ENCODE peak calls at places on chromosomes 6 and 20, in four cellular contexts. N is transverse colon, C is ovary, R is lower leg skin. Y is an unnamed sample.

GRCh38 chr6:166747644-166748595 is 120.9 kb upstream of the RPS6KA2 start:
- DNase-seq in N (no peak), C (no peak), R (peak; percentile 68), Y (no peak)

GRCh38 chr6:39902786-39903465 is 31.3 kb downstream of the MOCS1 start:
- DNase-seq in N (no peak), C (no peak), R (peak; percentile 63), Y (no peak)

GRCh38 chr20:20483328-20483727 is 115.4 kb downstream of the INSM1 start:
- DNase-seq in N (no peak), C (no peak), R (no peak), Y (no peak)

GRCh38 chr6:37489697-37490336 is 9.9 kb downstream of the CCDC167 start:
- DNase-seq in N (no peak), C (peak; percentile 23), R (no peak), Y (no peak)

GRCh38 chr20:32522775-32523612 is 62.1 kb downstream of the NOL4L start:
- DNase-seq in N (no peak), C (no peak), R (no peak), Y (peak; percentile 77)

GRCh38 chr6:35495258-35496035 is 1.4 kb downstream of the TEAD3 start:
- DNase-seq in N (no peak), C (no peak), R (no peak), Y (no peak)

GRCh38 chr6:25844518-25844917 is 12.7 kb upstream of the SLC17A1 start:
- DNase-seq in N (no peak), C (no peak), R (no peak), Y (no peak)

GRCh38 chr6:21461844-21462518 is 131.6 kb upstream of the SOX4 start:
- DNase-seq in N (no peak), C (no peak), R (no peak), Y (no peak)

GRCh38 chr6:125041740-125042459 is 79.7 kb downstream of the RNF217 start:
- DNase-seq in N (no peak), C (no peak), R (no peak), Y (no peak)

GRCh38 chr20:1761116-1761515 is 103.5 kb upstream of the SIRPG start:
- DNase-seq in N (no peak), C (no peak), R (no peak), Y (peak; percentile 34)

GRCh38 chr6:71982385-71982784 is 96.0 kb downstream of the RIMS1 start:
- DNase-seq in N (no peak), C (no peak), R (no peak), Y (no peak)

GRCh38 chr6:12351672-12352071 is 61.5 kb downstream of the EDN1 start:
- DNase-seq in N (no peak), C (no peak), R (no peak), Y (no peak)

GRCh38 chr6:116329156-116329555 is 41.6 kb upstream of the DSE start:
- DNase-seq in N (no peak), C (no peak), R (no peak), Y (no peak)

GRCh38 chr6:125273965-125274364 is 27.8 kb downstream of the HDDC2 start:
- DNase-seq in N (peak; percentile 46), C (no peak), R (no peak), Y (peak; percentile 7)

GRCh38 chr6:113281014-113281810 is 575.9 kb upstream of the MARCKS start:
- DNase-seq in N (no peak), C (no peak), R (no peak), Y (no peak)

GRCh38 chr6:167426074-167426473 is 101.2 kb downstream of the TTLL2 start:
- DNase-seq in N (no peak), C (no peak), R (no peak), Y (no peak)

GRCh38 chr20:49700411-49701185 is 13.1 kb downstream of the B4GALT5 start:
- DNase-seq in N (no peak), C (no peak), R (no peak), Y (no peak)

GRCh38 chr6:166477647-166478365 is 95.1 kb upstream of the MPC1 start:
- DNase-seq in N (no peak), C (no peak), R (no peak), Y (no peak)

GRCh38 chr6:14734052-14734415 is 511.8 kb upstream of the JARID2 start:
- DNase-seq in N (no peak), C (no peak), R (no peak), Y (no peak)

GRCh38 chr20:29301624-29302259 is 1955.7 kb upstream of the DEFB115 start:
- DNase-seq in N (no peak), C (no peak), R (no peak), Y (no peak)

GRCh38 chr6:135458051-135458450 is 39.5 kb downstream of the AHI1 start:
- DNase-seq in N (no peak), C (no peak), R (no peak), Y (no peak)

GRCh38 chr6:168874637-168875036 is 379.0 kb downstream of the THBS2 start:
- DNase-seq in N (no peak), C (no peak), R (no peak), Y (no peak)

GRCh38 chr20:50332491-50332980 is 141.9 kb downstream of the CEBPB start:
- DNase-seq in N (no peak), C (no peak), R (peak; percentile 78), Y (no peak)

GRCh38 chr6:52189974-52190373 is 3.8 kb downstream of the IL17A start:
- DNase-seq in N (no peak), C (no peak), R (no peak), Y (no peak)

GRCh38 chr20:44360221-44360620 is 4.7 kb downstream of the HNF4A start:
- DNase-seq in N (no peak), C (no peak), R (no peak), Y (no peak)

GRCh38 chr20:36890586-36890985 is 14.6 kb downstream of the TLDC2 start:
- DNase-seq in N (no peak), C (no peak), R (no peak), Y (no peak)

GRCh38 chr6:37761872-37762271 is 57.7 kb upstream of the ZFAND3 start:
- DNase-seq in N (no peak), C (no peak), R (no peak), Y (no peak)

GRCh38 chr20:53981752-53982437 is 88.5 kb downstream of the BCAS1 start:
- DNase-seq in N (no peak), C (no peak), R (no peak), Y (no peak)

GRCh38 chr20:45138451-45139300 is 14.4 kb upstream of the WFDC12 start:
- DNase-seq in N (peak; percentile 88), C (no peak), R (peak; percentile 91), Y (peak; percentile 35)

GRCh38 chr6:28336284-28337024 is 506 bp upstream of the ZSCAN31 start:
- DNase-seq in N (peak; percentile 43), C (peak; percentile 16), R (no peak), Y (no peak)

GRCh38 chr6:28337103-28337520 is 1.2 kb upstream of the ZSCAN31 start:
- DNase-seq in N (no peak), C (no peak), R (no peak), Y (no peak)

GRCh38 chr6:28334272-28335039 is 1.5 kb downstream of the ZSCAN31 start:
- DNase-seq in N (no peak), C (no peak), R (no peak), Y (no peak)

GRCh38 chr6:28335040-28335563 is 846 bp downstream of the ZSCAN31 start:
- DNase-seq in N (no peak), C (peak; percentile 11), R (no peak), Y (no peak)

DNA sequence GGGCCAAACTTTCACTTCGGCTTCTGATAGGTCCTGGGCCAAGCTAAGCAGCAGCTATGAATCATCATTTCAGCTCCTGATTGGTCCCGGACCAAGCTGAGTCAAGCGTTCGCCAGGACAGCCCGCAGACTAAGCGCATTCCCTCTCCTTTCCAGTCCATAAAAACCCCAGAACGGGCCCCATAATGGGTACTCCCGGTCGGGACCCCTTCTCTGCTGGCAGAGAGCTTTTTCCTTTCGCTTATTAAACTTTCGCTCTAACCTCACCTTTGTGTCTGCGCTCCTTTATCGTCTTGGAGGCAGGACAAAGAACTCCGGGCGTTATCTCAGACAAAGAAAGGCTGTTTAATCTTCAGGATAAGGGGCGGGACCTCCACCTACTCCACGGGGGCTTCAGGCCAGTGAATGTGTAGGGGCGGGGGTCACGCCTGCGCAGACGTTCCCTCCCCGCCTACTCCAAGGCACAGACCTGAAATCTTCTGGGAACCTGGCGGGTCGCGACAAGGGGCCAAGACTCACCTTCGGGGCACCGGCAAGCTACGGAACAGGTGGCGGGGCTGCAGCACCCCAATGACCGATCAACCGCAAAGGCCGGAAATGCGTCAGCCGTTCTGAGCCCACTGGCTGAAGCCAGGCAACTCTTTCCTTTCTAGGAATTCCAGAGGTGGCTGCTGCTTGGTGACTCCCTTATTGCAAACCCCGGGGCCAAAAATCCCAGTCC is at the start of gene ZSCAN31:
- DNase-seq in N (peak; percentile 96), C (peak; percentile 96), R (peak; percentile 99), Y (peak; percentile 71)
- TF ChIP-seq POLR2A in N (peak; percentile 98), C (peak; percentile 79), R (peak; percentile 22), Y (peak; percentile 28)

DNA sequence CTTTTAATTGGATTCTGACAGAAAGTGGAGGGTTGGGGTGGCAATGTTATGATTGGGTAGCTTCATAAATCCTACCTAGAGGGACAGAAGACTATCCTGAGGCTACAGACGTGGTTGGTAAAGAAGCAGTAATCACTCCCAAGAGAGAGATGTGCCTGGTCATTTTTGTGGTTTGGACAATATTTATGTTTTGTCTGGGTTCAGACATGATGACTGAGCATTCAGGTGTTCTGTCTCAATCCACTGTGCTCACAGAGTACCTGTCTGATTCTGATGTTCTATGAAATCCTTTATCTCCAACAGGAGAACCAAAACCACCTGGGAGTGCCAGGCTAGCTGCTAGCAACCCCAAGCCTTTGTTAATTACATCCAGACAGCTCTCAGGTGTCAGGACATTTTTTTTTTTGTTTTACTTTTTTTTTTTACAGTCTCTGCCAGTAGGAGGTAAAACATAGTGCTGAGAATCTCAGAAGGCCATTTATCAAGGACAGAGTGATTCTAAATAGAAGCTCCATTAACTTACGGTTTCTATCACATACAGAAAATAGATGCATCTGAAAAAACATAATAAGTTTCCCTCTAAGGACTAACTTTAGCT is 1.6 kb upstream of the HLA-DQA1 start:
- DNase-seq in N (no peak), C (no peak), R (no peak), Y (no peak)
- TF ChIP-seq POLR2A in N (no peak), C (no peak), R (no peak), Y (no peak)

GRCh38 chr6:30769088-30769852 is 24.9 kb upstream of the IER3 start:
- DNase-seq in N (peak; percentile 54), C (peak; percentile 82), R (no peak), Y (peak; percentile 76)
- TF ChIP-seq POLR2A in N (no peak), C (no peak), R (no peak), Y (no peak)

GRCh38 chr6:158911746-158912158 is 88.2 kb downstream of the RSPH3 start:
- DNase-seq in N (no peak), C (no peak), R (peak; percentile 43), Y (no peak)

GRCh38 chr6:158909938-158910337 is 90.1 kb downstream of the RSPH3 start:
- DNase-seq in N (no peak), C (no peak), R (peak; percentile 6), Y (no peak)

GRCh38 chr6:158912591-158912990 is 87.4 kb downstream of the RSPH3 start:
- DNase-seq in N (no peak), C (no peak), R (peak; percentile 28), Y (no peak)

GRCh38 chr6:158908596-158908995 is 89.4 kb upstream of the EZR start:
- DNase-seq in N (no peak), C (no peak), R (peak; percentile 65), Y (no peak)

DNA sequence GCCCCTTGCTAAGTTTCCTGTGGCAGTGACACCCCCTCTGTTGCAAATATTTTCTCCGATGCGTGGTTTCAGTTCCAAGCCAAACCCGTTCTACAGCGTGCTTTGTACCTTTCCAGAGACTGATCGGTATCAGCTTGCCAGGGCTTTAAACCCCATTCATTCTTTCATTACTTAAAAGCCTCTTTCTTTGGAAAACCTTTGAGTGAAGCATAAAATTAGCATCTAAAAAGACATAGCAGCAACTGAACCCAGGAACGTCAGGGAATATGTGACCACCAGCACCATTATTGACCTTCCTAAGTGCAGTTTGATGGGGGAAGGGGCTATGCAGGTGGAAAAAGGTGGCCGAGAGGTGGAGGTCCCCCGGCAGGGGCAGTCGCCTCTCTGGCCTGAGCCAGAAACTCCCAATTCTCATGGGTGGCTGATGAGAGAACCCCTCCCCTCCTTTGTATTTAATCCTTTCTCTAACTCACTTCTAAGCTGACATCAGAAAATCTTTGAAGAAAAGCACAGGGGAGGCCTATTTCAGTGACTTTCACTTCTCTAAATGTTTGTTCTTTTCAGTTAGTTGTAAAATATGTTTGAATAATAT is 89.4 kb downstream of the RSPH3 start:
- DNase-seq in N (no peak), C (no peak), R (peak; percentile 34), Y (no peak)
- TF ChIP-seq POLR2A in N (no peak), C (no peak), R (no peak), Y (no peak)

Y was measured in H54.